ENCODE peak calls at places on chromosomes 16 and 17, in eight cellular contexts. A is heart right ventricle, D is HL-60, B is HFFc6, S is heart left ventricle, Q is OCI-LY7, G is tibial artery, V is mammary epithelial cell. C is an unnamed sample.
A peak's percentile ranks its signal among the peaks of the same experiment; 100 is the strongest.

GRCh38 chr16:56860226-56861020 is 4.6 kb upstream of the SLC12A3 start:
- DNase-seq in G (no peak), D (no peak), A (no peak), V (no peak), B (no peak), S (no peak), Q (peak; percentile 85), C (no peak)

GRCh38 chr17:59008737-59009136 is 97.9 kb downstream of the TRIM37 start:
- DNase-seq in B (no peak), S (no peak), Q (no peak), G (no peak), D (no peak), V (no peak), A (no peak), C (no peak)

GRCh38 chr16:23391381-23392222 is 61.4 kb downstream of the COG7 start:
- DNase-seq in A (no peak), G (no peak), S (no peak), D (no peak), B (no peak), Q (no peak), V (no peak), C (no peak)

GRCh38 chr17:10369239-10369638 is 3.6 kb downstream of the MYH13 start:
- DNase-seq in A (no peak), S (no peak), Q (no peak), V (no peak), G (no peak), D (no peak), B (no peak), C (no peak)

GRCh38 chr17:2089021-2089422 is 34.1 kb downstream of the HIC1 start:
- DNase-seq in B (no peak), Q (no peak), S (no peak), V (no peak), D (no peak), A (no peak), G (no peak), C (no peak)

GRCh38 chr16:65658339-65659275 is 536.7 kb upstream of the CDH11 start:
- DNase-seq in S (no peak), D (no peak), A (no peak), G (no peak), B (peak; percentile 91), V (peak; percentile 95), Q (no peak), C (no peak)

GRCh38 chr16:64153718-64154117 is 968.1 kb downstream of the CDH11 start:
- DNase-seq in V (peak; percentile 37), G (no peak), B (peak; percentile 63), S (no peak), D (no peak), A (no peak), Q (no peak), C (no peak)

GRCh38 chr17:21286066-21286770 is 1.7 kb downstream of the MAP2K3 start:
- DNase-seq in Q (peak; percentile 58), A (peak; percentile 92), B (peak; percentile 97), D (no peak), G (peak; percentile 98), V (peak; percentile 94), S (peak; percentile 90), C (peak; percentile 88)

GRCh38 chr17:31068291-31068690 is 26.5 kb upstream of the NF1 start:
- DNase-seq in S (peak; percentile 13), V (peak; percentile 45), D (peak; percentile 38), Q (peak; percentile 71), B (peak; percentile 47), G (peak; percentile 37), A (peak; percentile 14), C (no peak)

GRCh38 chr16:85754403-85754802 is 3.5 kb upstream of the C16orf74 start:
- DNase-seq in G (no peak), D (no peak), V (no peak), Q (peak; percentile 78), S (no peak), B (no peak), A (no peak), C (no peak)

GRCh38 chr16:84458606-84459516 is 45.6 kb downstream of the MEAK7 start:
- DNase-seq in B (no peak), V (no peak), A (no peak), G (no peak), S (no peak), D (no peak), Q (no peak), C (no peak)

GRCh38 chr16:22139008-22139407 is 23.3 kb upstream of the SDR42E2 start:
- DNase-seq in Q (no peak), S (no peak), A (no peak), D (no peak), B (no peak), G (no peak), V (peak; percentile 37), C (no peak)

GRCh38 chr17:48568499-48569259 is 9.5 kb downstream of the HOXB4 start:
- DNase-seq in S (no peak), A (no peak), V (peak; percentile 48), B (no peak), G (no peak), Q (no peak), D (no peak), C (no peak)

GRCh38 chr17:2101448-2102257 is 46.8 kb downstream of the HIC1 start:
- DNase-seq in S (no peak), B (no peak), A (peak; percentile 56), G (no peak), D (no peak), V (peak; percentile 87), Q (no peak), C (peak; percentile 55)

GRCh38 chr17:73282629-73283028 is 20.9 kb upstream of the CPSF4L start:
- DNase-seq in Q (no peak), G (no peak), V (no peak), A (no peak), S (no peak), D (no peak), B (no peak), C (no peak)

GRCh38 chr17:15213381-15214087 is 51.6 kb downstream of the PMP22 start:
- DNase-seq in A (no peak), S (no peak), G (no peak), D (no peak), B (peak; percentile 15), Q (peak; percentile 18), V (no peak), C (no peak)
- TF ChIP-seq CTCF in A (peak; percentile 43), S (peak; percentile 34), G (no peak), D (no peak), B (peak; percentile 78), Q (peak; percentile 70), V (peak; percentile 55), C (no peak)

DNA sequence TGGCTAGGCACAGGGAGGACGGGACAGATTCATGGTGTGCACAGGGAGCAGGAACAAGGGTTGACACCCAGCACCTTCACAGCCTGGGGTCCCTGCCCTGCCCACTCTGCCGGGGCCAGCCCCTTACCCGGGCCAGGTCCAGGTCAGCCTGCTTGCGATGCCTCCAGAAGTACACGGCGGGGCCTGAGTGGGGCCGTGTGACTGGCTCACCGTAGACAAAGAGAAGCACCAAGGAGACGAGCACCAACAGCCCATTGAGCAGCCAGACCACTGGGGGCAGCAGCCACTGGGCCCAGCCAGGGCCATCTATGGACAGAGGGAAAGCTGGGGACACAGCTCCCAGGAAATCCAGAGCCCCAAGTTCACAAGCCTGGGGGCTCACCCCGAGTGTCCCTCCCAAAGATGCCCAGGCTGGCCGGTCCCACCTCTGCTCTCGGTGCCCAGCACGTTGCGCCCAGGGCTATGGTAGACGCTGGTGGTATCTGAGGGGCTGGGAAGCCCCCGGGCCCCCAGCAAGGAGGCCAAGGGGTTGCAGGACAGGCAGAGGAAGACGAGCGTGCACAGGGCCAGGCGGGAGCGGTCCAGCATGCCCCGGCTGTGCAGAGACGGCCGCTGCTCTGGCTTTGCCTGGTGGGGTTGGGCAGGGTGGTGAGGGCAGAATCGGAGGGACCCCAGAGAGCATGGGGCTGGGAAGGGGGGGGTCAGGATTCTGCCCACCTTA is 19.8 kb downstream of the SREBF1 start:
- DNase-seq in G (no peak), B (no peak), D (no peak), Q (no peak), V (no peak), S (no peak), A (no peak), C (no peak)
- TF ChIP-seq CTCF in G (no peak), B (peak; percentile 36), D (no peak), Q (no peak), V (peak; percentile 15), S (no peak), A (peak; percentile 18), C (no peak)

DNA sequence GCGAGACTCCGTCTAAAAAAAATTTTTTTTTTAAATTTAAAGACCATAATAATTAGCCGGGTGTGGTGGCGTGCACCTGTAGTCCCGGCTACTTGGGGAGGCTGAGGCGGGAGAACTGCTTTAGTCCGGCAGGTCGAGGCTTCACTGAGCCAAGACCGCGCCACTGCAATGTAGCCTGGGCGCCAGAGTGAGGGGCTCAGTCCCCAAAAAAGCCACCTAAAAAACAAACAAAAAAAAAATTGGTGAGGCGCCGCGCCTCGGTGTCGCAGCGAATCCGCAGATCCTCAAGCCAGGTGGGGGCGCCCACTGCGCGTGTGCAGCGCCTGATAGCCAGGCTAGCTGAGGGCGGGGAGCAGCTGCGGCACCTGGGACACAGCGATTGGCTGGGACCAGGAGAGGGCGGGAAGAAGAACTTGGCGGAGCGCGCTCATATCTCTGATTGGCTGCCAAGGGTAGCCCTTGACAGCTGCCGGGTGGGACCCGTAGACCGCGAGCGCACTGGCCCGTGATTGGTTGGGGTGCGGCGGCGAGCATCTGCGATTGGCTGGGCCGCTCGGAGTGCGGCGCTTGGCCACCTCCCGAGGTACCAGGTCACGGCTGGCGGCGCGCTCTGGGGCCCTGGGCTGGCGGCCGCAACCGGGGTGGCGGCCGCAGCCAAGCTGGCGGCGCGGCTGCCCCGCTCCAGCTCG is 9.0 kb upstream of the CLDN9 start:
- DNase-seq in Q (peak; percentile 99), V (peak; percentile 99), A (peak; percentile 94), B (peak; percentile 98), S (peak; percentile 95), D (peak; percentile 100), G (peak; percentile 91), C (peak; percentile 97)
- TF ChIP-seq CTCF in Q (peak; percentile 82), V (peak; percentile 69), A (peak; percentile 75), B (peak; percentile 70), S (peak; percentile 43), D (no peak), G (peak; percentile 51), C (peak; percentile 41)

DNA sequence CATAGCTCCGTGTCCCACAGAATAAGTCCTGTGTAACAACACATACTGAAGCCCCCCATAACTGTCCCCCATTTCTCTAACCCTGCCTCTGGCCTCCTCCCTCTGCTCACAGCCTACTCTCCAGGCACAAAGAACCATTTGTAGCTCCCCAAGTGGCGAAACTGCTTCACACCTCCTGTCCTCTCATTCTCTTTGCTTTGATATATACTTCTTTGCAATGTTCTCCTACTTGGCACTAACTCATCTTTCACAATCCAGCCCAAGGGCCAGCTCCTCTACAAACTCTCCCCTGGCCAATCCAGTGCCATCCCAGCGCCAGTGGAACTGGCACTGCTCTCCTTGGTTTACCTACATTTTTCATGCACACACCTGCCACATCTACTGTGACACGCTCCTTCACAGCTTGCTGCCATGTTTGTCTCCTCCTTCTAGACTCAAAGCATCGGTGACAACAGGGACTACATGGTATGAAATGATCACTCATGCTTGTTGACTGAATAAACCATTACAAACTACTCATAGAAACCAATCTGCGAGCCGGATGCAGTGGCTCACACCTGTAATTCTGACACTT is 12.8 kb downstream of the CYTH1 start:
- DNase-seq in B (no peak), G (no peak), V (no peak), Q (peak; percentile 51), D (no peak), S (no peak), A (no peak), C (no peak)
- TF ChIP-seq CTCF in B (no peak), G (no peak), V (no peak), Q (peak; percentile 75), D (no peak), S (no peak), A (no peak), C (no peak)